ENCODE peak calls at places on chromosomes 3 and 15, in seven cellular contexts. K is NCI-H2171, O is right lobe of liver, G is skeletal muscle cell, T is B cell, R is ACHN, W is ELF-1. I is an unnamed sample.

GRCh38 chr3:4271834-4272233 is 31.3 kb upstream of the SETMAR start:
- DNase-seq in T (no peak), W (no peak), R (peak), G (peak), O (no peak), K (no peak), I (peak)

GRCh38 chr15:94348084-94348483 is 116.7 kb downstream of the MCTP2 start:
- DNase-seq in G (no peak), W (no peak), K (no peak), R (no peak), T (no peak), O (no peak), I (no peak)

GRCh38 chr3:124347418-124347817 is 355.5 kb upstream of the ROPN1 start:
- DNase-seq in O (no peak), G (no peak), K (no peak), R (peak), T (no peak), W (no peak), I (no peak)

GRCh38 chr15:27869697-27870281 is 229.3 kb downstream of the OCA2 start:
- DNase-seq in O (no peak), K (no peak), R (no peak), W (no peak), G (no peak), T (no peak), I (peak)

GRCh38 chr3:195443391-195443989 is 670 bp upstream of the ACAP2 start:
- DNase-seq in K (no peak), O (no peak), T (no peak), W (no peak), R (no peak), G (no peak), I (no peak)

GRCh38 chr3:123733341-123733740 is 148.5 kb upstream of the HACD2 start:
- DNase-seq in R (no peak), G (no peak), W (no peak), K (no peak), O (no peak), T (no peak), I (no peak)

GRCh38 chr3:48301814-48302194 is 31.7 kb downstream of the SPINK8 start:
- DNase-seq in R (peak), T (peak), K (peak), O (no peak), W (no peak), G (no peak), I (no peak)

GRCh38 chr3:160088492-160089137 is 100.0 kb downstream of the IL12A start:
- DNase-seq in T (no peak), G (no peak), W (no peak), O (no peak), K (no peak), R (no peak), I (no peak)

GRCh38 chr3:102174312-102174712 is 260.5 kb upstream of the ZPLD1 start:
- DNase-seq in T (no peak), K (no peak), G (no peak), W (no peak), O (no peak), R (peak), I (no peak)

GRCh38 chr3:9994086-9994844 is 7.6 kb upstream of the EMC3 start:
- DNase-seq in T (no peak), W (no peak), O (no peak), K (no peak), R (no peak), G (peak), I (no peak)

GRCh38 chr3:141963301-141963700 is 86.9 kb downstream of the ATP1B3 start:
- DNase-seq in O (no peak), W (no peak), G (no peak), R (no peak), K (no peak), T (no peak), I (no peak)

GRCh38 chr3:177330771-177331170 is 133.5 kb upstream of the TBL1XR1 start:
- DNase-seq in W (no peak), K (no peak), O (no peak), R (no peak), T (no peak), G (no peak), I (no peak)

GRCh38 chr3:78589778-78590177 is 1178.0 kb downstream of the ROBO1 start:
- DNase-seq in O (no peak), R (no peak), K (no peak), T (no peak), G (no peak), W (no peak), I (no peak)